ENCODE peak calls at places on chromosomes 13 and 19, in six cellular contexts. K is activated T-helper 9 cell treated with anti-CD3 and anti-CD28 coated beads, Interleukin-2, amount 50 U/mL, for 16 hours; Y is upper lobe of right lung; M is NCI-H774; C is H7; X is kidney epithelial cell. H is an unnamed sample.

GRCh38 chr19:53158119-53158656 is 665 bp downstream of the ZNF347 start:
- DNase-seq in K (no peak), M (no peak), C (peak), Y (peak), X (no peak), H (peak)

GRCh38 chr13:78586706-78587105 is 16.6 kb downstream of the POU4F1 start:
- DNase-seq in X (no peak), M (no peak), Y (no peak), C (peak), K (no peak), H (no peak)

GRCh38 chr13:30660796-30661195 is 43.1 kb downstream of the USPL1 start:
- DNase-seq in Y (no peak), C (no peak), X (no peak), K (no peak), M (no peak), H (no peak)

GRCh38 chr19:18063463-18063862 is 23.3 kb downstream of the IL12RB1 start:
- DNase-seq in M (no peak), K (no peak), C (peak), Y (no peak), X (no peak), H (no peak)

GRCh38 chr19:39401549-39402416 is 4.9 kb upstream of the ZFP36 start:
- DNase-seq in M (no peak), Y (peak), K (peak), C (no peak), X (peak), H (no peak)

GRCh38 chr13:83666126-83666525 is 216.1 kb downstream of the SLITRK1 start:
- DNase-seq in X (no peak), Y (no peak), M (no peak), K (no peak), C (no peak), H (no peak)

GRCh38 chr19:8575467-8575997 is 1.7 kb downstream of the MYO1F start:
- DNase-seq in X (no peak), M (no peak), Y (no peak), K (peak), C (peak), H (no peak)

GRCh38 chr13:85816413-85816812 is 17.2 kb upstream of the SLITRK6 start:
- DNase-seq in M (no peak), C (no peak), K (no peak), Y (no peak), X (no peak), H (no peak)

GRCh38 chr13:45882626-45883025 is 31.1 kb upstream of the SIAH3 start:
- DNase-seq in K (no peak), Y (no peak), M (no peak), X (peak), C (no peak), H (no peak)

GRCh38 chr13:64397699-64398098 is 2832.4 kb downstream of the PCDH9 start:
- DNase-seq in Y (no peak), X (no peak), K (no peak), M (no peak), C (no peak), H (no peak)

GRCh38 chr13:70191034-70191433 is 82.8 kb upstream of the KLHL1 start:
- DNase-seq in X (no peak), C (no peak), K (no peak), M (no peak), Y (no peak), H (no peak)

GRCh38 chr19:7456964-7457541 is 31.8 kb downstream of the PEX11G start:
- DNase-seq in C (no peak), K (no peak), X (no peak), M (no peak), Y (no peak), H (no peak)

GRCh38 chr13:114002009-114002544 is 28.2 kb upstream of the C13orf46 start:
- DNase-seq in K (no peak), C (peak), X (no peak), Y (no peak), M (no peak), H (peak)

GRCh38 chr19:55836340-55836739 is at the start of gene NLRP4:
- DNase-seq in C (no peak), K (no peak), Y (no peak), M (peak), X (no peak), H (no peak)

GRCh38 chr19:38649305-38650179 is 2.1 kb downstream of the ACTN4 start:
- DNase-seq in K (no peak), C (peak), X (no peak), Y (peak), M (no peak), H (no peak)

GRCh38 chr19:55080915-55081772 is 5.5 kb downstream of the EPS8L1 start:
- DNase-seq in X (no peak), C (peak), Y (peak), K (peak), M (peak), H (peak)

GRCh38 chr19:43474986-43475705 is 9.7 kb upstream of the LYPD3 start:
- DNase-seq in M (peak), Y (peak), X (peak), K (peak), C (peak), H (peak)

GRCh38 chr13:25085125-25085742 is 10.7 kb upstream of the PABPC3 start:
- DNase-seq in K (no peak), Y (no peak), M (peak), X (peak), C (peak), H (no peak)

GRCh38 chr13:108779308-108779707 is 149.9 kb downstream of the MYO16 start:
- DNase-seq in Y (no peak), C (no peak), X (no peak), M (no peak), K (no peak), H (no peak)

GRCh38 chr13:100800283-100800875 is 125.8 kb upstream of the TMTC4 start:
- DNase-seq in M (no peak), K (no peak), C (no peak), X (no peak), Y (no peak), H (no peak)

GRCh38 chr19:56720281-56720680 is 48.7 kb upstream of the ZNF835 start:
- DNase-seq in K (no peak), M (peak), Y (no peak), C (no peak), X (no peak), H (no peak)

GRCh38 chr13:100527644-100528043 is 60.9 kb downstream of the GGACT start:
- DNase-seq in X (no peak), M (no peak), K (no peak), Y (no peak), C (no peak), H (no peak)

GRCh38 chr19:34474233-34474989 is 7.1 kb upstream of the WTIP start:
- DNase-seq in K (no peak), C (no peak), X (no peak), M (no peak), Y (no peak), H (no peak)

GRCh38 chr19:44662686-44663085 is 8.6 kb upstream of the CEACAM19 start:
- DNase-seq in M (no peak), X (no peak), K (no peak), Y (no peak), C (no peak), H (no peak)

GRCh38 chr19:57606931-57607330 is 7.1 kb upstream of the ZNF134 start:
- DNase-seq in X (no peak), Y (no peak), C (no peak), K (no peak), M (no peak), H (no peak)

GRCh38 chr13:34833562-34834182 is 108.4 kb upstream of the NBEA start:
- DNase-seq in M (no peak), X (no peak), C (peak), Y (no peak), K (no peak), H (no peak)

GRCh38 chr19:8610041-8610927 is at the start of gene ADAMTS10:
- DNase-seq in C (peak), X (no peak), K (peak), M (no peak), Y (no peak), H (peak)

GRCh38 chr19:532578-533484 is 1.3 kb downstream of the CDC34 start:
- DNase-seq in K (no peak), C (peak), Y (peak), M (no peak), X (no peak), H (peak)

GRCh38 chr19:54188224-54188871 is 1.0 kb downstream of the MBOAT7 start:
- DNase-seq in K (peak), X (no peak), C (peak), M (no peak), Y (peak), H (no peak)

H was measured in heart left ventricle.